ENCODE peak calls at places on chromosomes 1 and 21, in eight cellular contexts. J is mammary epithelial cell, P is Peyer's patch, G is GM23338, W is bronchial epithelial cell, H is stomach, S is body of pancreas, E is PC-9. Y is an unnamed sample. For H3K27me3 and H3K36me3, the result is how much of the 10 kb centered on the place peaks cover.

GRCh38 chr1:152451254-152451653 is 37.2 kb upstream of the CRNN start:
- DNase-seq in J (no peak), P (no peak), G (peak), W (no peak), H (no peak), S (no peak), E (peak), Y (no peak)

GRCh38 chr1:20228314-20228713 is 42.0 kb upstream of the PLA2G2C start:
- DNase-seq in J (no peak), P (no peak), G (no peak), W (no peak), H (no peak), S (no peak), E (no peak), Y (no peak)

GRCh38 chr21:33549848-33550771 is 7.3 kb downstream of the SON start:
- DNase-seq in J (no peak), P (no peak), G (no peak), W (no peak), H (no peak), S (no peak), E (no peak), Y (no peak)

GRCh38 chr1:65148548-65149390 is 766 bp downstream of the AK4 start:
- DNase-seq in J (peak), P (peak), G (peak), W (peak), H (no peak), S (peak), E (peak), Y (peak)

GRCh38 chr1:225517697-225518096 is 89.9 kb upstream of the LBR start:
- DNase-seq in J (no peak), P (no peak), G (no peak), W (no peak), H (no peak), S (no peak), E (no peak), Y (no peak)

GRCh38 chr1:224615861-224616760 is at the start of gene CNIH3:
- DNase-seq in J (peak), P (no peak), G (peak), W (no peak), H (peak), S (peak), E (peak), Y (no peak)

GRCh38 chr1:208159542-208160258 is 84.5 kb downstream of the PLXNA2 start:
- DNase-seq in J (no peak), P (no peak), G (no peak), W (no peak), H (peak), S (peak), E (no peak), Y (no peak)

GRCh38 chr1:42838482-42839190 is 7.8 kb upstream of the ZNF691 start:
- DNase-seq in J (no peak), P (no peak), G (no peak), W (no peak), H (no peak), S (no peak), E (no peak), Y (no peak)

GRCh38 chr1:29322147-29322694 is 85.9 kb downstream of the PTPRU start:
- DNase-seq in J (no peak), P (no peak), G (no peak), W (no peak), H (no peak), S (no peak), E (no peak), Y (no peak)

GRCh38 chr1:147210987-147211386 is 14.2 kb downstream of the FMO5 start:
- DNase-seq in J (no peak), P (no peak), G (no peak), W (no peak), H (no peak), S (no peak), E (no peak), Y (no peak)

GRCh38 chr1:44408181-44409018 is 3.3 kb downstream of the RNF220 start:
- DNase-seq in J (no peak), P (peak), G (peak), W (no peak), H (no peak), S (no peak), E (no peak), Y (peak)

GRCh38 chr1:59015708-59016107 is 231.9 kb upstream of the JUN start:
- DNase-seq in J (peak), P (no peak), G (no peak), W (peak), H (no peak), S (no peak), E (no peak), Y (no peak)

GRCh38 chr21:45994086-45994661 is 12.6 kb downstream of the COL6A1 start:
- DNase-seq in J (no peak), P (peak), G (no peak), W (no peak), H (peak), S (peak), E (no peak), Y (no peak)

GRCh38 chr1:31390071-31390470 is 17.2 kb upstream of the FABP3 start:
- DNase-seq in J (no peak), P (peak), G (peak), W (peak), H (peak), S (no peak), E (peak), Y (no peak)

GRCh38 chr1:76035053-76035452 is 39.5 kb upstream of the ST6GALNAC3 start:
- DNase-seq in J (no peak), P (no peak), G (no peak), W (no peak), H (no peak), S (no peak), E (no peak), Y (no peak)

GRCh38 chr21:14541840-14542495 is 4.1 kb downstream of the SAMSN1 start:
- DNase-seq in J (no peak), P (no peak), G (no peak), W (no peak), H (no peak), S (no peak), E (no peak), Y (no peak)

GRCh38 chr1:218658899-218659298 is 313.8 kb downstream of the TGFB2 start:
- DNase-seq in J (peak), P (no peak), G (no peak), W (peak), H (no peak), S (no peak), E (peak), Y (no peak)

GRCh38 chr1:37471345-37472231 is 2.8 kb upstream of the ZC3H12A start:
- DNase-seq in J (peak), P (peak), G (peak), W (peak), H (peak), S (peak), E (peak), Y (no peak)

GRCh38 chr1:161772397-161772796 is 6.3 kb downstream of the ATF6 start:
- DNase-seq in J (no peak), P (no peak), G (no peak), W (no peak), H (no peak), S (no peak), E (no peak), Y (no peak)

GRCh38 chr1:86965012-86965826 is 50.8 kb downstream of the HS2ST1 start:
- DNase-seq in J (peak), P (no peak), G (peak), W (peak), H (no peak), S (no peak), E (peak), Y (no peak)

GRCh38 chr1:118303534-118303933 is 118.5 kb upstream of the SPAG17 start:
- DNase-seq in J (no peak), P (no peak), G (no peak), W (no peak), H (no peak), S (no peak), E (no peak), Y (no peak)

GRCh38 chr1:77533660-77534295 is 148.7 kb downstream of the ZZZ3 start:
- DNase-seq in J (peak), P (peak), G (peak), W (peak), H (peak), S (peak), E (peak), Y (no peak)

GRCh38 chr1:247111636-247112478 is 7.7 kb upstream of the ZNF669 start:
- DNase-seq in J (no peak), P (peak), G (peak), W (no peak), H (peak), S (peak), E (peak), Y (no peak)

GRCh38 chr1:112196731-112197130 is 199.3 kb upstream of the CTTNBP2NL start:
- DNase-seq in J (no peak), P (no peak), G (no peak), W (peak), H (no peak), S (no peak), E (no peak), Y (no peak)

GRCh38 chr1:21270086-21270689 is 20.1 kb downstream of the ECE1 start:
- DNase-seq in J (no peak), P (peak), G (peak), W (peak), H (peak), S (peak), E (peak), Y (peak)

GRCh38 chr21:33334191-33334590 is 9.4 kb downstream of the IFNAR1 start:
- DNase-seq in J (no peak), P (no peak), G (no peak), W (no peak), H (no peak), S (no peak), E (no peak), Y (no peak)

GRCh38 chr21:37036177-37036576 is 29.7 kb downstream of the RIPPLY3 start:
- DNase-seq in J (no peak), P (no peak), G (no peak), W (no peak), H (no peak), S (no peak), E (no peak), Y (no peak)

GRCh38 chr1:98391175-98391574 is 270.3 kb upstream of the SNX7 start:
- DNase-seq in J (no peak), P (no peak), G (no peak), W (no peak), H (no peak), S (no peak), E (no peak), Y (no peak)

GRCh38 chr1:21291184-21291583 is 921 bp upstream of the ECE1 start:
- DNase-seq in J (no peak), P (no peak), G (no peak), W (no peak), H (no peak), S (no peak), E (no peak), Y (no peak)

GRCh38 chr1:71587961-71588360 is 507.1 kb upstream of the ZRANB2 start:
- DNase-seq in J (peak), P (no peak), G (peak), W (peak), H (no peak), S (no peak), E (no peak), Y (no peak)

GRCh38 chr1:184270556-184270955 is 116.3 kb upstream of the C1orf21 start:
- DNase-seq in J (no peak), P (no peak), G (peak), W (no peak), H (no peak), S (no peak), E (no peak), Y (no peak)

GRCh38 chr1:4594286-4594991 is 60.0 kb upstream of the AJAP1 start:
- DNase-seq in J (no peak), P (peak), G (no peak), W (no peak), H (no peak), S (peak), E (no peak), Y (no peak)

GRCh38 chr21:27423073-27423472 is 456.2 kb upstream of the ADAMTS5 start:
- DNase-seq in J (peak), P (no peak), G (no peak), W (peak), H (peak), S (peak), E (no peak), Y (no peak)

GRCh38 chr1:22281521-22282241 is 138.8 kb upstream of the WNT4 start:
- DNase-seq in J (no peak), P (no peak), G (no peak), W (no peak), H (peak), S (no peak), E (no peak), Y (no peak)

GRCh38 chr1:115255154-115255553 is 82.9 kb downstream of the NGF start:
- DNase-seq in J (peak), P (no peak), G (no peak), W (peak), H (no peak), S (no peak), E (no peak), Y (no peak)

GRCh38 chr1:203590559-203590958 is 36.1 kb upstream of the ATP2B4 start:
- DNase-seq in J (no peak), P (no peak), G (no peak), W (no peak), H (no peak), S (no peak), E (peak), Y (no peak)

GRCh38 chr1:235558783-235559182 is 54.5 kb upstream of the B3GALNT2 start:
- DNase-seq in J (no peak), P (no peak), G (no peak), W (no peak), H (no peak), S (no peak), E (no peak), Y (no peak)

GRCh38 chr1:102262994-102263393 is 266.3 kb upstream of the OLFM3 start:
- DNase-seq in J (no peak), P (no peak), G (no peak), W (no peak), H (no peak), S (no peak), E (no peak), Y (no peak)
- H3K27me3 ChIP-seq in J (under half), P (under half), G (under half), W (under half), H (under half), S (under half), E (under half), Y (under half)

GRCh38 chr1:229271448-229272120 is 673 bp downstream of the RAB4A start:
- DNase-seq in J (no peak), P (no peak), G (peak), W (peak), H (peak), S (peak), E (no peak), Y (no peak)
- TF ChIP-seq CTCF in J (no peak), P (no peak), G (no peak), W (no peak), H (no peak), S (no peak), E (no peak), Y (peak)

GRCh38 chr1:150444232-150444631 is 43.0 kb upstream of the TARS2 start:
- DNase-seq in J (no peak), P (no peak), G (no peak), W (no peak), H (no peak), S (no peak), E (no peak), Y (no peak)

DNA sequence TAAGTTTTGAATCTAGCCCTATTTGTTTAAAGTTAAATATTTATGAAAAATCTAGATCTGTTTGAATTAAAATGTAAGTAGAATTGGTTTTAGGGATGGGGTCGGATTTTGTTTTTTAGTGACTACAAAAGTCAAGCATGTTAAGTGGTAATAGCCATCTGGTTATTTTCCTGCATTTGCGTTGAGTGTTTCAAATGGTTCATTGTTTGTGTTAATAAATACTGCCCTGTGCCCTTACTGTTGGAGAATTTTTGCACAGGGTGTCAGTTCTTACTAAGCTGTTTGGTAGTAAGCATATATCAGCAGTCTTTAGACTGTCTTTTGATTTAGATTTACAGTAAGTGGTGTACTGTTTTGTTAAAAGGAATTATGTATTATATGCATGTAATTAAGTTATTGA is 46.1 kb upstream of the TARS2 start:
- DNase-seq in J (no peak), P (no peak), G (no peak), W (no peak), H (no peak), S (no peak), E (no peak), Y (no peak)
- H3K36me3 ChIP-seq in J (under half), P (under half), G (under half), W (under half), H (half or more), S (under half), E (under half), Y (under half)

DNA sequence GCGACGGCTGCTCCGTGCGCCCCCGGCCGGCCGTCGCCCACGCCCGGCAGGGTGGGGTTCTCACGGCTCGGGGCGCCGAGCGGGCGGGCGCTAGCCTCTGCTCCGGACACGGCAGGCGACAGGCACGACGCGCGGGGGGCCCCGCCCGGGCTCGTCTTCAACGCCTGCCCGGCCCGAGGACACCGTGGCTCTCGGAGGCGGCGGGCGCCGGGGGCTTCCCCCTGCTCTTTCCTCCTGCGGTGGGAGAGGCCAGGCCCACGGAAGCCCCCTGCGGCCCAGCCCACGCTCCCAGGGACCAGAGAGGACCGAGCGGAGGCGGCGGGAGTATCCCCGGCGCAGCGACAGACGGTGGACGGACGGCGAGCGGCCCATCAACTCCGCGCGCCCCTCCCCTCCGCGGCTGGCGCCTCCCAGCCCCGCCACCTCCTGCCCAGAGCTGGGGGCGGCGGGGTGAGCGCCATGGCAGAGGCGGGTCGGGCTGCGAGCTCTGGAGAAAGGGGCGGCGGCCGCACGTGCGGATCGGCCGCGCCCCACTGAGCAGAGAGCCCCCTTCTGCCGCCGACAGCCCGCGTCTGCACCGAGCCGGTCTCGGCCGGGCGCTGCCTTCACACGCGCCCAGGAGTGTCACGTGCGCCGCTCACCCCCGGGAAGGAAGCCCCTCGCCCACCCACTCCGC is at the start of the genes SHE and TDRD10:
- DNase-seq in J (no peak), P (peak), G (peak), W (no peak), H (no peak), S (no peak), E (no peak), Y (no peak)
- H3K27me3 ChIP-seq in J (under half), P (under half), G (half or more), W (under half), H (under half), S (under half), E (half or more), Y (under half)

GRCh38 chr21:44664691-44665090 is 2.0 kb downstream of the KRTAP12-2 start:
- DNase-seq in J (no peak), P (no peak), G (no peak), W (no peak), H (no peak), S (no peak), E (no peak), Y (no peak)
- TF ChIP-seq CTCF in J (no peak), P (no peak), G (no peak), W (no peak), H (no peak), S (no peak), E (no peak), Y (no peak)

GRCh38 chr1:952603-953002 is 6.5 kb downstream of the NOC2L start:
- DNase-seq in J (no peak), P (no peak), G (no peak), W (no peak), H (no peak), S (no peak), E (no peak), Y (no peak)

GRCh38 chr1:951364-951763 is 7.7 kb downstream of the NOC2L start:
- DNase-seq in J (no peak), P (no peak), G (peak), W (no peak), H (no peak), S (no peak), E (no peak), Y (no peak)

GRCh38 chr1:950881-951280 is 8.2 kb downstream of the NOC2L start:
- DNase-seq in J (no peak), P (no peak), G (no peak), W (no peak), H (no peak), S (no peak), E (no peak), Y (no peak)

GRCh38 chr1:953524-954320 is 5.3 kb downstream of the NOC2L start:
- DNase-seq in J (no peak), P (no peak), G (no peak), W (no peak), H (no peak), S (no peak), E (no peak), Y (no peak)

GRCh38 chr1:952201-952600 is 6.9 kb downstream of the NOC2L start:
- DNase-seq in J (no peak), P (no peak), G (no peak), W (no peak), H (no peak), S (no peak), E (no peak), Y (no peak)
- H3K36me3 ChIP-seq in J (under half), P (under half), G (under half), W (half or more), H (half or more), S (under half), E (under half), Y (half or more)

GRCh38 chr1:157042852-157043251 is 2.7 kb downstream of the ARHGEF11 start:
- DNase-seq in J (no peak), P (no peak), G (no peak), W (no peak), H (no peak), S (no peak), E (no peak), Y (no peak)

GRCh38 chr1:157044326-157044725 is 1.2 kb downstream of the ARHGEF11 start:
- DNase-seq in J (no peak), P (no peak), G (peak), W (no peak), H (no peak), S (no peak), E (no peak), Y (no peak)

GRCh38 chr1:157045251-157046218 is at the start of gene ARHGEF11:
- DNase-seq in J (peak), P (peak), G (peak), W (peak), H (peak), S (peak), E (peak), Y (peak)

GRCh38 chr1:157043685-157044084 is 1.9 kb downstream of the ARHGEF11 start:
- DNase-seq in J (no peak), P (no peak), G (no peak), W (no peak), H (no peak), S (no peak), E (no peak), Y (no peak)

GRCh38 chr1:157040802-157041201 is 4.7 kb downstream of the ARHGEF11 start:
- DNase-seq in J (no peak), P (no peak), G (no peak), W (no peak), H (no peak), S (no peak), E (no peak), Y (no peak)
- H3K27me3 ChIP-seq in J (under half), P (under half), G (under half), W (under half), H (under half), S (under half), E (under half), Y (under half)

DNA sequence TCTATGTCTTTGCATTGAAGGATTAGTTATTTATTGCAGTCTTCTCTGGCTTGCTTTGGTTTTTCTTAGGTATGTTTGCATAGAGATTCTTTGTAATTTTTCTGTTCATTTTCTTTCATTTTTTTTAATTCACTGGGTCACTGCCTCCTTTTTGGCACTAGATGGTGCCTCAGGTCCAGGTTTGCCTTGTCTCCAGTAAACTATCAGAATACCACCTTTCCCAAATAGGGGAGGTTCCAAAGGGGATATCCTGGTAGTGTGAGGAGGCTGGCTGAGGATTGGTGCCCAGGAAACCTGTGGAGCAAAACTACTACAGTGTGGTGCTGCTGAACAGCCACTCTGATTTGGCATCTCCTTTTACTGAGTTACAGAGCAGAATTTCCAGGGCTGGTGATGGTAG is 257.1 kb downstream of the KCTD3 start:
- DNase-seq in J (no peak), P (no peak), G (peak), W (no peak), H (no peak), S (no peak), E (no peak), Y (no peak)
- TF ChIP-seq CTCF in J (peak), P (no peak), G (peak), W (no peak), H (no peak), S (no peak), E (peak), Y (peak)

GRCh38 chr1:12400030-12400693 is 170.3 kb downstream of the VPS13D start:
- DNase-seq in J (no peak), P (no peak), G (no peak), W (no peak), H (no peak), S (peak), E (no peak), Y (no peak)
- H3K36me3 ChIP-seq in J (under half), P (under half), G (under half), W (under half), H (under half), S (under half), E (under half), Y (under half)

Y was measured in GM06990.